ENCODE peak calls at places on chromosomes 2 and 18, in ten cellular contexts. Z, U, I, Q, O, B, L, C, F and T are unnamed samples.

GRCh38 chr2:147177449-147177848 is 667.4 kb upstream of the ACVR2A start:
- DNase-seq in C (no peak), Z (peak), B (no peak), Q (no peak), O (no peak), F (no peak), U (no peak), I (peak), L (peak), T (no peak)

GRCh38 chr2:102114290-102114721 is 28.2 kb upstream of the IL1R1 start:
- DNase-seq in L (no peak), B (no peak), O (no peak), U (no peak), F (peak), Q (no peak), I (no peak), C (peak), Z (no peak), T (no peak)

GRCh38 chr2:174121178-174121577 is 127.2 kb downstream of the OLA1 start:
- DNase-seq in I (no peak), U (no peak), O (no peak), L (peak), Z (no peak), C (peak), B (no peak), Q (no peak), F (no peak), T (no peak)

GRCh38 chr18:62248313-62248712 is 61.3 kb downstream of the RELCH start:
- DNase-seq in Q (no peak), O (no peak), C (no peak), F (no peak), I (no peak), L (no peak), B (no peak), Z (no peak), U (no peak), T (no peak)

GRCh38 chr18:66124394-66124793 is 373.6 kb downstream of the CDH7 start:
- DNase-seq in Q (no peak), O (no peak), C (no peak), I (no peak), F (no peak), Z (peak), B (no peak), U (no peak), L (peak), T (no peak)

GRCh38 chr2:17591846-17592245 is 51.4 kb downstream of the VSNL1 start:
- DNase-seq in F (no peak), Z (no peak), C (no peak), I (no peak), L (no peak), B (no peak), O (no peak), Q (no peak), U (no peak), T (no peak)

GRCh38 chr2:146734042-146734715 is 1110.7 kb upstream of the ACVR2A start:
- DNase-seq in Z (peak), B (peak), Q (no peak), U (peak), O (no peak), F (no peak), L (peak), C (peak), I (peak), T (no peak)

GRCh38 chr18:9025104-9025838 is 77.2 kb upstream of the NDUFV2 start:
- DNase-seq in Q (no peak), U (peak), F (peak), L (peak), O (no peak), B (no peak), I (peak), C (peak), Z (no peak), T (no peak)

GRCh38 chr2:86042256-86043168 is 63.2 kb downstream of the POLR1A start:
- DNase-seq in U (no peak), B (peak), Z (no peak), L (no peak), Q (no peak), I (no peak), C (no peak), F (no peak), O (no peak), T (no peak)

GRCh38 chr2:127007652-127008051 is 99.3 kb downstream of the BIN1 start:
- DNase-seq in L (peak), Z (no peak), U (no peak), C (peak), Q (no peak), B (no peak), O (no peak), F (no peak), I (peak), T (no peak)

GRCh38 chr18:10860937-10861336 is 288.4 kb downstream of the PIEZO2 start:
- DNase-seq in O (no peak), Q (no peak), L (no peak), C (no peak), Z (no peak), F (no peak), I (no peak), B (no peak), U (peak), T (no peak)

GRCh38 chr18:59629894-59630293 is 67.3 kb downstream of the CCBE1 start:
- DNase-seq in I (peak), Z (no peak), F (no peak), C (no peak), Q (no peak), O (no peak), U (no peak), L (no peak), B (no peak), T (no peak)

GRCh38 chr2:15614545-15615309 is 23.1 kb downstream of the DDX1 start:
- DNase-seq in C (no peak), Q (no peak), U (no peak), Z (no peak), F (no peak), B (no peak), I (peak), O (no peak), L (no peak), T (no peak)

GRCh38 chr18:76384861-76385680 is 110.0 kb downstream of the ZNF516 start:
- DNase-seq in Z (no peak), L (no peak), Q (no peak), B (no peak), U (no peak), F (no peak), C (no peak), O (no peak), I (no peak), T (no peak)

GRCh38 chr2:96345868-96346452 is 10.4 kb downstream of the NCAPH start:
- DNase-seq in Z (no peak), Q (no peak), I (no peak), F (no peak), L (no peak), B (no peak), C (no peak), U (no peak), O (no peak), T (no peak)

GRCh38 chr2:149040451-149040850 is 2.0 kb downstream of the LYPD6B start:
- DNase-seq in F (no peak), L (peak), B (peak), U (peak), Q (no peak), I (peak), Z (peak), C (no peak), O (no peak), T (no peak)

GRCh38 chr2:10400568-10400977 is 47.6 kb downstream of the ODC1 start:
- DNase-seq in O (peak), L (peak), C (no peak), B (no peak), Z (peak), U (no peak), F (no peak), Q (peak), I (no peak), T (peak)

GRCh38 chr2:158560259-158560658 is 103.5 kb downstream of the PKP4 start:
- DNase-seq in O (no peak), I (no peak), Q (no peak), U (no peak), L (no peak), B (no peak), C (no peak), F (no peak), Z (no peak), T (no peak)

GRCh38 chr18:13211537-13211936 is 7.0 kb upstream of the LDLRAD4 start:
- DNase-seq in B (no peak), O (no peak), I (no peak), Q (no peak), Z (peak), L (no peak), C (no peak), F (no peak), U (no peak), T (no peak)

GRCh38 chr2:177391822-177392372 is 676 bp upstream of the AGPS start:
- DNase-seq in C (no peak), Z (peak), O (no peak), L (no peak), B (no peak), U (no peak), Q (no peak), I (no peak), F (no peak), T (no peak)

GRCh38 chr2:157722580-157723234 is 94.0 kb upstream of the ACVR1C start:
- DNase-seq in U (no peak), Z (no peak), O (no peak), I (peak), Q (no peak), L (peak), F (no peak), C (peak), B (no peak), T (no peak)

GRCh38 chr2:181627545-181627944 is 29.4 kb downstream of the CERKL start:
- DNase-seq in O (no peak), F (no peak), C (peak), Q (no peak), I (peak), L (no peak), B (no peak), U (no peak), Z (no peak), T (no peak)

GRCh38 chr2:105390454-105390853 is 8.4 kb downstream of the FHL2 start:
- DNase-seq in B (no peak), Z (no peak), C (no peak), O (no peak), Q (no peak), I (peak), L (no peak), F (no peak), U (no peak), T (no peak)

GRCh38 chr2:227789803-227790202 is 23.8 kb upstream of the CCL20 start:
- DNase-seq in Z (no peak), C (no peak), U (no peak), B (no peak), L (peak), O (no peak), Q (no peak), I (no peak), F (no peak), T (no peak)

GRCh38 chr2:238868616-238869292 is 20.9 kb downstream of the TWIST2 start:
- DNase-seq in Q (peak), B (no peak), C (peak), Z (no peak), F (no peak), I (peak), U (no peak), O (peak), L (no peak), T (peak)

GRCh38 chr18:13465476-13465875 is 246.9 kb downstream of the LDLRAD4 start:
- DNase-seq in I (no peak), Z (no peak), F (no peak), U (no peak), L (no peak), C (no peak), O (no peak), B (no peak), Q (no peak), T (no peak)

GRCh38 chr2:98734157-98734556 is 3.2 kb upstream of the MGAT4A start:
- DNase-seq in Z (no peak), C (no peak), U (no peak), I (no peak), B (no peak), Q (no peak), L (no peak), O (no peak), F (no peak), T (no peak)
- H3K4me3 ChIP-seq in Z (no peak), C (no peak), U (no peak), I (no peak), B (no peak), Q (no peak), L (no peak), O (no peak), F (no peak), T (no peak)

DNA sequence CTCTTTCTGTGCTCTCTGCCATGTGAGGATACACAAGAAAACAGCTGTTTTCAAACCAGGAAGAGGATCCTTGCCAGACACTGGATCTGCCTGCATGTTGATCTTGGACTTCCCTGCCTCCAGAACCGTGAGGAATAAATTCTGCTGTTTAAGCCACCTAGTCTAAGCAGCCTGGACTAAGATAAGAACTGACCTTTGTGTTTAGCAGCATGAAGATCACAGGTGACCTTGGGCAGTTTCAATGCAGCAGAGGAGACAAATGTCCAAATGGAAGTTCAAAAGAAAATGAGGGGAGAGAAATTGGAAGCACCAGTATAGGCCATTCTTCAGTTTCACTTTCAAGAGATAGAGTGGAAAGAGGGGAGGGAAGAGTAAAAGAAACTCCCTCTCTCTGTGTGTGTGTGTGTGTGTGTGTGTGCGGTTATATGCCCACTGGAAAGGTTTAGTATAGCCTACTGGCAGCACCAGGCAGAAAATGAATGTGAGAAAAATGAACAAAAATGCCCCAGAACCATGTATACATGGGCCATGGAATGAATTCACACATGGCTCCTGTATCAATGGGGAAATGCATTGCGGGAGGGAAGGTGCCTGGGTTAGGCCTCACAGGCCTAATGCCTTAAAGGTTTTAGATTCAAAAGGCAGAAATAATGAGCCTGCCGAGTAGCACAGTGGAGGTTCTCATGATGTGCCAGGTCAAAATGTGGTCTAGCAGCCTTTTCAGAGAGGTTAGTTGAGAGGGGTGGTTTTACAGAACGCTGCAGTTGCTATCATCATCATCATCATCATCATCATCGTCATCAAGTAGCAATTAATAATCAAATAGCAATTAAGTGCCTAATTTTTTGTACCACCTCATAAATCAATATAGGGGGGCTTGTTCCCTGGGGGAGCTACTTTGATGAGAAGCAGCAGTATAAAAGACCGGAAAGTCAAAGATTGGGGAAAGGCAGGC is 1.1 kb upstream of the CERS6 start:
- DNase-seq in U (no peak), B (no peak), Z (peak), Q (no peak), F (no peak), I (no peak), O (no peak), C (no peak), L (no peak), T (no peak)
- H3K4me3 ChIP-seq in U (no peak), B (peak), Z (peak), Q (peak), F (peak), I (peak), O (no peak), C (peak), L (peak), T (peak)

GRCh38 chr2:2045191-2045590 is 285.9 kb downstream of the MYT1L start:
- DNase-seq in F (no peak), Z (no peak), B (no peak), I (no peak), U (no peak), L (no peak), C (no peak), Q (no peak), O (no peak), T (no peak)

GRCh38 chr2:2043394-2043793 is 287.7 kb downstream of the MYT1L start:
- DNase-seq in Q (no peak), I (no peak), F (no peak), Z (no peak), L (no peak), C (no peak), B (no peak), U (no peak), O (no peak), T (no peak)

GRCh38 chr2:2044658-2045057 is 286.4 kb downstream of the MYT1L start:
- DNase-seq in B (no peak), Q (no peak), L (no peak), U (no peak), C (no peak), F (no peak), O (no peak), I (no peak), Z (no peak), T (no peak)

GRCh38 chr2:2048461-2048860 is 282.6 kb downstream of the MYT1L start:
- DNase-seq in U (no peak), L (no peak), I (no peak), Z (no peak), F (no peak), B (no peak), O (no peak), C (no peak), Q (no peak), T (no peak)

GRCh38 chr2:2046497-2046896 is 284.6 kb downstream of the MYT1L start:
- DNase-seq in Z (no peak), U (no peak), O (no peak), Q (no peak), C (no peak), I (no peak), L (no peak), F (no peak), B (no peak), T (no peak)
- H3K4me3 ChIP-seq in Z (no peak), U (no peak), O (no peak), Q (no peak), C (no peak), I (no peak), L (no peak), F (no peak), B (no peak), T (no peak)

GRCh38 chr18:63316612-63317555 is 2.7 kb downstream of the BCL2 start:
- DNase-seq in F (no peak), O (no peak), B (no peak), C (no peak), U (no peak), Q (no peak), Z (peak), I (no peak), L (peak), T (no peak)

GRCh38 chr18:63314991-63315662 is 4.4 kb downstream of the BCL2 start:
- DNase-seq in Q (no peak), O (no peak), C (no peak), Z (no peak), F (no peak), L (no peak), I (no peak), B (no peak), U (no peak), T (no peak)

GRCh38 chr18:63317556-63317946 is 2.0 kb downstream of the BCL2 start:
- DNase-seq in F (no peak), I (no peak), Q (no peak), C (no peak), B (no peak), O (no peak), U (no peak), L (no peak), Z (peak), T (no peak)

GRCh38 chr18:63314062-63314790 is 5.3 kb downstream of the BCL2 start:
- DNase-seq in C (no peak), B (no peak), I (no peak), U (no peak), O (no peak), Q (no peak), Z (no peak), L (no peak), F (no peak), T (no peak)

GRCh38 chr18:63315879-63316278 is 3.7 kb downstream of the BCL2 start:
- DNase-seq in C (no peak), Q (no peak), L (peak), U (no peak), I (no peak), B (no peak), Z (no peak), F (no peak), O (no peak), T (no peak)
- H3K4me3 ChIP-seq in C (no peak), Q (no peak), L (no peak), U (no peak), I (no peak), B (no peak), Z (peak), F (no peak), O (no peak), T (no peak)

GRCh38 chr2:26299488-26300092 is 46.4 kb upstream of the SELENOI start:
- DNase-seq in Z (peak), L (peak), B (peak), C (peak), U (peak), Q (no peak), F (no peak), I (peak), O (no peak), T (no peak)
- H3K4me3 ChIP-seq in Z (peak), L (peak), B (peak), C (peak), U (peak), Q (peak), F (peak), I (peak), O (peak), T (peak)

GRCh38 chr2:45871541-45871940 is 220.1 kb downstream of the PRKCE start:
- DNase-seq in U (no peak), L (no peak), Q (no peak), O (no peak), B (no peak), F (no peak), I (no peak), Z (no peak), C (no peak), T (no peak)
- H3K4me3 ChIP-seq in U (no peak), L (no peak), Q (no peak), O (no peak), B (no peak), F (no peak), I (no peak), Z (no peak), C (no peak), T (no peak)

DNA sequence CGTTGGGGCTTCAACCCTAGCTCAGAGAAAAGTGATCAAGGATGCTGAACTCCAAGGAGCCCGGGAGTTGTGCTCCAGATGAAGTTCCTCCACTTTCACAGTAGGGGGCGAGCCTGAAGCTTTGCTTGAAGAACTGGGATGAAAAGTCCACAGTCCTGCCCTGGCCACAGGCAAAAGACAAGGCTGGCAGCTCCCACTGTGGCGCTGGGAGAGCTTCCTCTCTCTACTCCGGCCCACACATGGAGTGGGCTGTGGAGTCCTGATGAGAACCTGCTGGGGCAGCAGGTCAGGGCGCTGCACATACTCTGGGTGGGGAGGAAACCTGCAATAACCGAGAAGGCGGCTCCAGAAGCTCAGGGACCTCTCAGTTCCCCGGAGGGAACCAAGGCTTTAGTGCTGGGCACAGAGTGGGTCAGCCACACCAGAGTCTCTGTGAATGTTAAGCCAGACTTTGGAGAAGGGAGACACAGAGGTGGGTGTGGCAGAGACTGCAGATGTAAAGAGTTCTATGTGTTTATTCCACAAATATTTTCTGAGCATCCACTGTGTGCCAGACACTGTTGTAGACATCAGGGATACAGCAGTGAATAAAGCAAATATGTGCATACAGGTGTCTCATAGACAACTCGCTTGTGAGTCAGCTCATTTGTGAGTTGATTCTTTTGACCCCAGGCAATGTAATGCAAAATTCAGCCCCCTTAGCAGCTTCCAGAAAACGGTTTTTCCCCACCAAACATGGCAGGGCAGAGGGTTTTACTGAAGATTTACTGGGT is 48.0 kb upstream of the MRPL33 start:
- DNase-seq in B (peak), I (peak), F (no peak), U (peak), Q (peak), Z (peak), L (peak), C (peak), O (no peak), T (peak)
- H3K4me3 ChIP-seq in B (no peak), I (no peak), F (no peak), U (no peak), Q (no peak), Z (no peak), L (peak), C (no peak), O (no peak), T (no peak)